ENCODE peak calls at places on chromosomes 7 and 10, in five cellular contexts. V, N, R, U and I are unnamed samples.

GRCh38 chr10:49619613-49620012 is 5.8 kb downstream of the CHAT start:
- DNase-seq in V (peak; percentile 31), N (no peak), R (peak; percentile 25), U (no peak), I (no peak)

GRCh38 chr10:33139191-33139646 is 181.2 kb upstream of the ITGB1 start:
- DNase-seq in V (no peak), N (no peak), R (no peak), U (no peak), I (no peak)

GRCh38 chr7:131194070-131194865 is 133.4 kb upstream of the MKLN1 start:
- DNase-seq in V (no peak), N (no peak), R (no peak), U (no peak), I (no peak)

GRCh38 chr7:108263364-108263951 is 133.3 kb upstream of the LAMB4 start:
- DNase-seq in V (no peak), N (peak; percentile 36), R (no peak), U (no peak), I (no peak)

GRCh38 chr7:68684246-68684850 is 913.9 kb upstream of the AUTS2 start:
- DNase-seq in V (no peak), N (no peak), R (no peak), U (no peak), I (no peak)

GRCh38 chr7:159105066-159105780 is 39.4 kb downstream of the VIPR2 start:
- DNase-seq in V (no peak), N (peak; percentile 4), R (peak; percentile 60), U (no peak), I (no peak)

GRCh38 chr7:105643857-105644256 is 62.6 kb upstream of the EFCAB10 start:
- DNase-seq in V (no peak), N (no peak), R (peak; percentile 19), U (no peak), I (no peak)

GRCh38 chr10:43250625-43250924 is 16.3 kb downstream of the RASGEF1A start:
- DNase-seq in V (no peak), N (no peak), R (no peak), U (no peak), I (no peak)

GRCh38 chr10:62637249-62638061 is 167.1 kb upstream of the ADO start:
- DNase-seq in V (no peak), N (peak; percentile 33), R (no peak), U (no peak), I (no peak)

GRCh38 chr7:27200761-27201230 is 905 bp upstream of the HOXA13 start:
- DNase-seq in V (no peak), N (no peak), R (no peak), U (no peak), I (no peak)
- H3K4me3 ChIP-seq in V (no peak overlapping the region), N (peak overlapping the region; percentile 59), R (peak overlapping the region; percentile 65), U (peak overlapping the region; percentile 82), I (peak overlapping the region; percentile 20)

GRCh38 chr7:47794016-47794415 is 154.2 kb downstream of the PKD1L1 start:
- DNase-seq in V (no peak), N (no peak), R (no peak), U (no peak), I (no peak)

GRCh38 chr7:47792521-47793121 is 155.6 kb downstream of the PKD1L1 start:
- DNase-seq in V (no peak), N (no peak), R (no peak), U (no peak), I (no peak)

GRCh38 chr7:47796347-47796746 is 151.9 kb downstream of the PKD1L1 start:
- DNase-seq in V (no peak), N (no peak), R (no peak), U (no peak), I (no peak)

GRCh38 chr7:47799529-47799928 is 148.7 kb downstream of the PKD1L1 start:
- DNase-seq in V (no peak), N (no peak), R (no peak), U (no peak), I (no peak)

DNA sequence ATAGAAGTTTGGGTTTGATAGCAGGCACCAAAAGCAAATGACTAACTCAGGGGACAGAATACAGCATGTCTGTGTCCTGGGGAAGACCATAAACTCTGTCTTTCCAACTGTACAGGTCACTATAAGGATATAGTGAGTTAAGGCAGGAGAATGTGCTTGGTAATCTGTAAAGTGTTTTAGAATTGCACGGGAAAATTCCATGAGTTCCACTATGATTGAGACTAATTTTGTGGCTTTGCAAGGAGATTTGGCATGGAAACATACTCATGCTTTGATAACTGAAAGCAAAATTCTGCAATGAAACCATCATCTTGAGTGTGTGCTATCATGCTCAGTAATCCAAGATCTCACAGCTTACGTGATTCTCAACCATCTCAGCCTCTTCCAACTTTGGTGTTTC is 152.6 kb downstream of the PKD1L1 start:
- DNase-seq in V (no peak), N (no peak), R (no peak), U (no peak), I (no peak)
- TF ChIP-seq EP300 in V (no peak), N (no peak), R (no peak), U (no peak), I (no peak)

GRCh38 chr7:92737706-92738105 is 98.7 kb downstream of the CDK6 start:
- DNase-seq in V (no peak), N (no peak), R (no peak), U (no peak), I (no peak)
- H3K4me3 ChIP-seq in V (no peak overlapping the region), N (no peak overlapping the region), R (no peak overlapping the region), U (no peak overlapping the region), I (no peak overlapping the region)

GRCh38 chr10:37857287-37858211 is at the start of gene ZNF248:
- DNase-seq in V (peak; percentile 93), N (peak; percentile 97), R (peak; percentile 99), U (peak; percentile 81), I (peak; percentile 97)
- TF ChIP-seq EP300 in V (no peak), N (peak; percentile 77), R (peak; percentile 20), U (no peak), I (peak; percentile 5)

GRCh38 chr7:127536426-127537152 is 48.8 kb downstream of the GCC1 start:
- DNase-seq in V (no peak), N (no peak), R (no peak), U (no peak), I (no peak)
- H3K4me3 ChIP-seq in V (no peak overlapping the region), N (no peak overlapping the region), R (no peak overlapping the region), U (no peak overlapping the region), I (no peak overlapping the region)

DNA sequence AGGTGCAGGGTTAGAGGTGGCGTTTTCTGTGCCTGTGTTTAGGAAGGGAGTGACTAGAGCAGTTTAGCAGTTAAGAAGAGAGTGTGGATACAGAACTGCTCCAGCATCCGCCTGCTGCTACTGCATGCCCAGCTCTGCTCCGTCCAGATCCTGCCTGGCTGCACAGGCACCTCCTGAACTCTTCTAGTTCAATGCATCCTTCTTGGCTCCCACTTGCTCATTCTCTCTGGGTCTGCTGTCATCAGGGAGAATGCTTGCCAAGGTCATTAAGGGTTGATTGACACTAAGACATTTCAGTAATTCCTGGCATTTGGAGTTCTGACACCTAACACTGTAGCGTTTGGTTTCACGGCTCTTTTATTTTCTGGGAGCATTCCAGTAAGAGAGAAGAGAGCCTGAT is 112.1 kb downstream of the GALNT17 start:
- DNase-seq in V (no peak), N (no peak), R (no peak), U (no peak), I (no peak)
- TF ChIP-seq EP300 in V (no peak), N (no peak), R (no peak), U (no peak), I (no peak)

DNA sequence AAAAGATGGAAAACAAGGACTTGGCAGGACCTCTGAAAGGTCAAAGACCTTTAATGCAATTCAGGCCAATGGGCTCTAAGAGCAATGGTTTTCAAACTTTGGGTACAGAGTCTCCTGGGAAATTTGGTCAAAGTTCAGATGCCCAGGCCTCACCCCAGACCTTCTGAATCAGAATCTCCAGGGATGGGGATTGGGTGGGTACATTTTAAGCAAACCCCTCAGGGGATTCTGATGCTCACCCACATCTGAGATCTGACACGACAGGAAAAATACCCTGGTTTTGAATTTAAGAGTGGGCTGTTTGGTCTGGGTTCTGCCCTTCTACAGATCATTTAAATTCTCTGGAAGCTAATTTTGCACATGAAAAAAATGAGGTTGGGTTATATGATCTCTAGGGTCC is 214.8 kb upstream of the PLXNA4 start:
- DNase-seq in V (no peak), N (no peak), R (no peak), U (no peak), I (no peak)
- H3K4me3 ChIP-seq in V (no peak overlapping the region), N (no peak overlapping the region), R (no peak overlapping the region), U (no peak overlapping the region), I (no peak overlapping the region)

DNA sequence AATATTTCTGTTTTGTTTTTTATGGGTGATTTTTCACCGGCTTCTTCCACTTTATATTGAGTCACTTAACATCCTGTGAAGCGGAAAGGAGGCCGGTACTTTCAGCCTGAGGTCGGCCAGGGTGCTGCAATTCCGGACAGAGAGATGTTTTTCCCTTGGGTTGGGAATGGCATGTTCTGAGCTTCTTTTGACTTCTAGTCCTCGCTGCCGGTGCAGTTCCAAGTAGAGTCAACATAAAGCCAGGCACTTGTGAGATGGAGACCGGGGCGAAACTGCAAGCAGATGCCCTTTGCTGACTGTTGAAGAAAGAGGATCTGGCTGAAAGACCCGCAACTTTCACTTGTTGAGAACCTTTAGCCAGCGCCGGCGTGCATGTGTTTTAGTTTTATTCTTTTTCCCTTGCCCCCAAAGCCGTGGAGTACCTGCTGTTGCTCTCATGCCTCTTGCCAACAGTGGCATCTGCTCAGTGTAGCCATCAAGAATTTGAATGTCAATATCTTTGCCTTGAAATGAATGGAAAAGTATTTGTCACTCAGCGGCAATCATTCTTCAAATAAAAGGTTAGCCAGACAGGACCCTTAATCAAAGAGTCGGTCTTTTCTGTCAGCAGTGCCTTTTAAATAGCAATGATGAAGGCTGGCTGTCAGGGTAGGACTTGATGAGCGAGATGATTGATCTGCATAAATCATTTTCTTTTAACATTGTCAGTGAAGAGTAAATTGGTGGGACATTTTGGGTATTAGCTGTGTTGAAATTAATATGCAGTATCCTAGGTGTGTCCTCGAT is 351.2 kb downstream of the LRMDA start:
- DNase-seq in V (no peak), N (no peak), R (no peak), U (no peak), I (no peak)
- TF ChIP-seq EP300 in V (no peak), N (no peak), R (no peak), U (no peak), I (no peak)